ENCODE peak calls at places on chromosomes 1 and 21, in nine cellular contexts. M is HL-60; V is H9; C is suprapubic skin; K is CD8-positive, alpha-beta memory T cell; P is naive thymus-derived CD4-positive, alpha-beta T cell; L is A549; T is PC-3; R is HCT116. N is an unnamed sample.

GRCh38 chr1:1929102-1929638 is 10.1 kb upstream of the TMEM52 start:
- DNase-seq in M (no peak), V (peak; percentile 28), C (no peak), K (no peak), P (no peak), L (no peak), T (no peak), R (no peak), N (no peak)

GRCh38 chr1:27057389-27057788 is 44.7 kb upstream of the TENT5B start:
- DNase-seq in M (no peak), V (no peak), C (no peak), K (no peak), P (no peak), L (no peak), T (no peak), R (no peak), N (no peak)

GRCh38 chr1:112618114-112618720 is 724 bp downstream of the ST7L start:
- DNase-seq in M (peak; percentile 29), V (no peak), C (no peak), K (no peak), P (peak; percentile 84), L (no peak), T (no peak), R (no peak), N (no peak)

GRCh38 chr1:155200920-155201319 is 6.8 kb downstream of the THBS3 start:
- DNase-seq in M (no peak), V (no peak), C (no peak), K (no peak), P (no peak), L (no peak), T (no peak), R (no peak), N (no peak)

GRCh38 chr1:230708631-230709580 is 5.0 kb downstream of the AGT start:
- DNase-seq in M (no peak), V (no peak), C (peak; percentile 87), K (no peak), P (no peak), L (no peak), T (no peak), R (no peak), N (no peak)

GRCh38 chr1:154764773-154765172 is 105.3 kb downstream of the KCNN3 start:
- DNase-seq in M (no peak), V (no peak), C (no peak), K (no peak), P (no peak), L (no peak), T (no peak), R (no peak), N (no peak)

GRCh38 chr21:32214654-32215305 is 64.1 kb downstream of the MIS18A start:
- DNase-seq in M (no peak), V (no peak), C (no peak), K (no peak), P (no peak), L (no peak), T (peak; percentile 15), R (no peak), N (no peak)

GRCh38 chr1:229887043-229887822 is 179.8 kb upstream of the GALNT2 start:
- DNase-seq in M (peak; percentile 7), V (no peak), C (no peak), K (no peak), P (no peak), L (no peak), T (peak; percentile 96), R (no peak), N (no peak)

GRCh38 chr1:54227091-54227602 is 27.2 kb downstream of the MRPL37 start:
- DNase-seq in M (peak; percentile 70), V (no peak), C (no peak), K (no peak), P (no peak), L (peak; percentile 31), T (peak; percentile 58), R (peak; percentile 48), N (no peak)

GRCh38 chr1:21876267-21876666 is 60.8 kb downstream of the HSPG2 start:
- DNase-seq in M (no peak), V (no peak), C (no peak), K (no peak), P (peak; percentile 2), L (no peak), T (no peak), R (no peak), N (no peak)

GRCh38 chr1:55589656-55590297 is 374.6 kb upstream of the USP24 start:
- DNase-seq in M (no peak), V (no peak), C (peak; percentile 74), K (no peak), P (no peak), L (no peak), T (no peak), R (no peak), N (no peak)

DNA sequence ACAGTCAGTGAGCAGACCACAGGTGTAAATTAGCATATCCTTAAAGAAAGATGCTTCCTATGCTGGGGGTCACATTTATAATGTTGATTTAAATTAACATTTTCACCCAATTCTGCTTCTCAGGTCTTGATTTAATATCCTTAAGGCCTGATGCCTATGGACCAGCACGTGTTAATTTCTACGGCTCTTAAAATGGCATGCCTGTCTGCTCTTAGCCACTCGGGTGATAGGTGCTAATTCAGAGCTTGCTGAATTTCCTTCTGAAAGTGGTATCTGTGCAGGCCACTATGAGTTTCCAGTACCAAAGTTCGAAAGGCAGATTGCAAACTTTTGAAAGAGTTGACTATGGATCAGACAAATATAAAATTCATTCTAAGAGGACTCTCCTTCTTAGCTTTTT is 487.4 kb upstream of the ADGRL2 start:
- DNase-seq in M (no peak), V (no peak), C (no peak), K (no peak), P (no peak), L (no peak), T (no peak), R (no peak), N (no peak)
- H3K27ac ChIP-seq in M (no peak overlapping the region), V (no peak overlapping the region), C (no peak overlapping the region), K (no peak overlapping the region), P (no peak overlapping the region), L (no peak overlapping the region), T (no peak overlapping the region), R (no peak overlapping the region), N (no peak overlapping the region)

DNA sequence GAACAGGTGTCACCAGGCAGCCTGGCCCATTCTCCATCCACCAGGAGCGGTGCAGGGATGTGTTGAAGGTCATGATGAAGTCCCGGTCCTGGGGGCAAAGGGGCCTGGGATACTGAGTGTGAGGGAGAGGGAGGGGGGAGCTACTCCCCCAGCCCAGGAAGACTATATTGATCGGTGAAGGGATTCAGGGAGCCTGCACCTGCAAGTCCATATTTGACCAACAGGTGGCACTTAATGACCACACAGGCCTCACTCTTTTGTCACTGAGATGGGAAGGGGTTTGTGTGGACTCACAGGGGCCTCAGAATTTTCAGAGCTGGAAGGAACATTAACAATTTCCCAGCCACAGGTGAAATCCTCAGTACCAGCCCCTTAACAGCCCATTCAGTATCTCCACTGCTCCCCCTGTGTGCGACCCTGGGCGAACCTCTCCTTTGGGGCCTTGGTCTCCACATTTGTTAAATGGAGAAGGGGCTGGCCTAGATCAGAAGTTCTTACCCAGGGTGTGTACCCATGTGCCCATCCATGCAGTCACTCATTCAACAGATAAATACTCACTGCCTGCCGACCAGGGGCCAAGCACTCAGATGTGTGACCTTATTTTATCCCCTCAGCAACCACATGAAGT is 55.6 kb downstream of the NKAIN1 start:
- DNase-seq in M (peak; percentile 31), V (peak; percentile 75), C (no peak), K (peak; percentile 6), P (no peak), L (peak; percentile 43), T (peak; percentile 66), R (peak; percentile 27), N (no peak)
- H3K27ac ChIP-seq in M (no peak overlapping the region), V (no peak overlapping the region), C (no peak overlapping the region), K (no peak overlapping the region), P (no peak overlapping the region), L (no peak overlapping the region), T (no peak overlapping the region), R (no peak overlapping the region), N (no peak overlapping the region)

GRCh38 chr1:186980400-186980799 is 151.7 kb downstream of the PLA2G4A start:
- DNase-seq in M (no peak), V (no peak), C (no peak), K (no peak), P (no peak), L (no peak), T (no peak), R (no peak), N (no peak)

GRCh38 chr1:186974774-186975181 is 146.0 kb downstream of the PLA2G4A start:
- DNase-seq in M (no peak), V (no peak), C (no peak), K (no peak), P (no peak), L (peak; percentile 3), T (peak; percentile 75), R (no peak), N (peak; percentile 88)

GRCh38 chr1:186978596-186979556 is 150.1 kb downstream of the PLA2G4A start:
- DNase-seq in M (peak; percentile 74), V (no peak), C (no peak), K (no peak), P (no peak), L (no peak), T (no peak), R (no peak), N (no peak)

GRCh38 chr1:186976700-186977099 is 148.0 kb downstream of the PLA2G4A start:
- DNase-seq in M (no peak), V (no peak), C (no peak), K (no peak), P (no peak), L (no peak), T (no peak), R (no peak), N (no peak)

GRCh38 chr1:186977266-186977957 is 148.7 kb downstream of the PLA2G4A start:
- DNase-seq in M (no peak), V (no peak), C (no peak), K (no peak), P (no peak), L (no peak), T (no peak), R (no peak), N (no peak)
- H3K27ac ChIP-seq in M (peak overlapping the region; percentile 52), V (no peak overlapping the region), C (no peak overlapping the region), K (no peak overlapping the region), P (no peak overlapping the region), L (no peak overlapping the region), T (no peak overlapping the region), R (no peak overlapping the region), N (no peak overlapping the region)

GRCh38 chr1:185318431-185319151 is 1.5 kb upstream of the IVNS1ABP start:
- DNase-seq in M (no peak), V (no peak), C (no peak), K (no peak), P (no peak), L (no peak), T (no peak), R (no peak), N (no peak)
- H3K27ac ChIP-seq in M (peak overlapping the region; percentile 89), V (no peak overlapping the region), C (peak overlapping the region; percentile 99), K (peak overlapping the region; percentile 98), P (peak overlapping the region; percentile 99), L (peak overlapping the region; percentile 87), T (no peak overlapping the region), R (peak overlapping the region; percentile 78), N (no peak overlapping the region)